ENCODE peak calls at places on chromosomes 11 and 22, in ten cellular contexts. G, D, K, R, V, S, M, Z, B and X are unnamed samples.

GRCh38 chr11:108906826-108907225 is 242.0 kb downstream of the DDX10 start:
- DNase-seq in Z (no peak), D (no peak), S (no peak), G (no peak), M (peak; percentile 47), R (no peak), K (no peak), B (no peak), V (no peak), X (no peak)

GRCh38 chr11:96464695-96465307 is 75.0 kb downstream of the JRKL start:
- DNase-seq in G (no peak), D (no peak), V (peak; percentile 63), K (peak; percentile 88), Z (no peak), M (peak; percentile 87), S (no peak), B (peak; percentile 68), R (no peak), X (no peak)

GRCh38 chr11:125689460-125689859 is 8.8 kb upstream of the ACRV1 start:
- DNase-seq in D (no peak), R (no peak), B (no peak), K (no peak), V (no peak), S (no peak), Z (no peak), G (no peak), M (no peak), X (no peak)

GRCh38 chr22:49771266-49772065 is 56.2 kb downstream of the BRD1 start:
- DNase-seq in R (no peak), G (no peak), M (no peak), S (no peak), Z (no peak), D (no peak), B (peak; percentile 80), K (no peak), V (no peak), X (no peak)

GRCh38 chr22:42522546-42522945 is 3.0 kb upstream of the RRP7A start:
- DNase-seq in G (no peak), S (no peak), M (no peak), D (no peak), R (no peak), K (no peak), B (no peak), Z (no peak), V (no peak), X (no peak)

GRCh38 chr11:46249103-46249942 is 28.1 kb upstream of the CREB3L1 start:
- DNase-seq in Z (no peak), V (no peak), R (no peak), D (no peak), K (peak; percentile 50), M (peak; percentile 55), B (no peak), S (no peak), G (no peak), X (no peak)

GRCh38 chr11:76248210-76248609 is 41.9 kb upstream of the WNT11 start:
- DNase-seq in D (no peak), M (peak; percentile 29), V (no peak), Z (no peak), G (no peak), R (no peak), B (peak; percentile 79), S (no peak), K (peak; percentile 13), X (no peak)

GRCh38 chr11:19347911-19348310 is 107.2 kb upstream of the E2F8 start:
- DNase-seq in M (peak; percentile 46), G (no peak), D (no peak), K (peak; percentile 49), S (no peak), Z (no peak), B (peak; percentile 33), R (no peak), V (no peak), X (no peak)

GRCh38 chr22:23673826-23674690 is 16.8 kb upstream of the RGL4 start:
- DNase-seq in M (no peak), D (no peak), K (no peak), R (no peak), V (no peak), S (no peak), Z (no peak), B (peak; percentile 74), G (no peak), X (peak; percentile 20)

GRCh38 chr11:124920870-124921609 is 2.0 kb downstream of the HEPN1 start:
- DNase-seq in M (peak; percentile 66), Z (no peak), R (peak; percentile 79), G (no peak), K (peak; percentile 68), S (peak; percentile 62), B (peak; percentile 90), V (peak; percentile 30), D (peak; percentile 82), X (no peak)

GRCh38 chr11:86594746-86595145 is 77.7 kb downstream of the ME3 start:
- DNase-seq in G (no peak), Z (no peak), S (no peak), V (no peak), K (no peak), M (peak; percentile 74), B (peak; percentile 32), R (no peak), D (no peak), X (no peak)